ENCODE peak calls at places on chromosomes 1 and 21, in nine cellular contexts. One of them, this sample, is unnamed.

GRCh38 chr1:157133431-157133830 is 4.8 kb downstream of the ETV3 start:
- DNase-seq in lung: no peak
- DNase-seq in T-helper 2 cell: no peak
- DNase-seq in kidney glomerular epithelial cell: no peak
- DNase-seq in activated CD4-positive, alpha-beta T cell treated with anti-CD3 and anti-CD28 coated beads for 48 hours: no peak
- DNase-seq in tibial nerve: no peak
- DNase-seq in amygdala: no peak
- DNase-seq in B cell: no peak
- DNase-seq in OCI-LY7: no peak
- DNase-seq in this sample: no peak

GRCh38 chr1:47469910-47470309 is 32.1 kb downstream of the FOXD2 start:
- DNase-seq in tibial nerve: no peak
- DNase-seq in B cell: no peak
- DNase-seq in OCI-LY7: no peak
- DNase-seq in lung: no peak
- DNase-seq in amygdala: no peak
- DNase-seq in T-helper 2 cell: no peak
- DNase-seq in activated CD4-positive, alpha-beta T cell treated with anti-CD3 and anti-CD28 coated beads for 48 hours: no peak
- DNase-seq in kidney glomerular epithelial cell: no peak
- DNase-seq in this sample: no peak

GRCh38 chr1:9234223-9235122 is at the start of gene H6PD:
- DNase-seq in kidney glomerular epithelial cell: peak; percentile 75
- DNase-seq in amygdala: peak; percentile 80
- DNase-seq in B cell: peak; percentile 85
- DNase-seq in T-helper 2 cell: peak; percentile 66
- DNase-seq in OCI-LY7: peak; percentile 89
- DNase-seq in lung: peak; percentile 86
- DNase-seq in tibial nerve: peak; percentile 73
- DNase-seq in activated CD4-positive, alpha-beta T cell treated with anti-CD3 and anti-CD28 coated beads for 48 hours: peak; percentile 70
- DNase-seq in this sample: peak; percentile 90

GRCh38 chr1:54567961-54568360 is 19.9 kb downstream of the ACOT11 start:
- DNase-seq in activated CD4-positive, alpha-beta T cell treated with anti-CD3 and anti-CD28 coated beads for 48 hours: no peak
- DNase-seq in OCI-LY7: no peak
- DNase-seq in T-helper 2 cell: no peak
- DNase-seq in amygdala: no peak
- DNase-seq in B cell: no peak
- DNase-seq in tibial nerve: no peak
- DNase-seq in kidney glomerular epithelial cell: no peak
- DNase-seq in lung: no peak
- DNase-seq in this sample: no peak

GRCh38 chr1:184905601-184906322 is 68.5 kb downstream of the NIBAN1 start:
- DNase-seq in T-helper 2 cell: no peak
- DNase-seq in activated CD4-positive, alpha-beta T cell treated with anti-CD3 and anti-CD28 coated beads for 48 hours: no peak
- DNase-seq in lung: no peak
- DNase-seq in OCI-LY7: no peak
- DNase-seq in tibial nerve: no peak
- DNase-seq in B cell: no peak
- DNase-seq in kidney glomerular epithelial cell: no peak
- DNase-seq in amygdala: no peak
- DNase-seq in this sample: no peak

GRCh38 chr1:165717918-165718515 is 19.7 kb upstream of the ALDH9A1 start:
- DNase-seq in tibial nerve: peak; percentile 72
- DNase-seq in lung: no peak
- DNase-seq in activated CD4-positive, alpha-beta T cell treated with anti-CD3 and anti-CD28 coated beads for 48 hours: peak; percentile 32
- DNase-seq in OCI-LY7: peak; percentile 74
- DNase-seq in kidney glomerular epithelial cell: peak; percentile 12
- DNase-seq in amygdala: peak; percentile 2
- DNase-seq in B cell: peak; percentile 41
- DNase-seq in T-helper 2 cell: no peak
- DNase-seq in this sample: no peak

GRCh38 chr1:12059226-12059625 is 3.9 kb upstream of the TNFRSF8 start:
- DNase-seq in kidney glomerular epithelial cell: no peak
- DNase-seq in OCI-LY7: peak; percentile 35
- DNase-seq in amygdala: no peak
- DNase-seq in B cell: no peak
- DNase-seq in tibial nerve: no peak
- DNase-seq in lung: no peak
- DNase-seq in activated CD4-positive, alpha-beta T cell treated with anti-CD3 and anti-CD28 coated beads for 48 hours: no peak
- DNase-seq in T-helper 2 cell: no peak
- DNase-seq in this sample: no peak

GRCh38 chr21:18908641-18909040 is 505.1 kb upstream of the TMPRSS15 start:
- DNase-seq in lung: no peak
- DNase-seq in kidney glomerular epithelial cell: no peak
- DNase-seq in OCI-LY7: no peak
- DNase-seq in T-helper 2 cell: no peak
- DNase-seq in B cell: no peak
- DNase-seq in tibial nerve: no peak
- DNase-seq in activated CD4-positive, alpha-beta T cell treated with anti-CD3 and anti-CD28 coated beads for 48 hours: no peak
- DNase-seq in amygdala: no peak
- DNase-seq in this sample: no peak

GRCh38 chr1:223531742-223532341 is 133.7 kb downstream of the CAPN8 start:
- DNase-seq in amygdala: peak; percentile 62
- DNase-seq in tibial nerve: peak; percentile 27
- DNase-seq in T-helper 2 cell: peak; percentile 16
- DNase-seq in activated CD4-positive, alpha-beta T cell treated with anti-CD3 and anti-CD28 coated beads for 48 hours: peak; percentile 76
- DNase-seq in B cell: peak; percentile 41
- DNase-seq in OCI-LY7: peak; percentile 33
- DNase-seq in lung: peak; percentile 52
- DNase-seq in kidney glomerular epithelial cell: peak; percentile 51
- DNase-seq in this sample: no peak